ENCODE peak calls at places on chromosome 15, in eight cellular contexts. A is fibroblast of lung; T is GM04504; Q is activated CD4-positive, CD25-positive, alpha-beta regulatory T cell treated with anti-CD3 and anti-CD28 coated beads, Interleukin-2, amount 50 U/mL, for 72 hours; E is AML-193; R is myocyte; K is CD4-positive, alpha-beta T cell; X is fibroblast of gingiva. W is an unnamed sample.

GRCh38 chr15:67715166-67715565 is 110.1 kb upstream of the SKOR1 start:
- DNase-seq in K (no peak), A (peak; percentile 48), T (no peak), R (peak; percentile 82), X (no peak), Q (no peak), E (no peak), W (no peak)

GRCh38 chr15:37045241-37045640 is 55.1 kb downstream of the MEIS2 start:
- DNase-seq in E (no peak), X (no peak), R (no peak), Q (no peak), K (no peak), A (no peak), T (no peak), W (no peak)

GRCh38 chr15:61748529-61748928 is 311.7 kb downstream of the VPS13C start:
- DNase-seq in T (peak; percentile 4), E (no peak), X (peak; percentile 86), A (peak; percentile 25), R (no peak), K (no peak), Q (no peak), W (no peak)

GRCh38 chr15:89822030-89822429 is 7.4 kb upstream of the ANPEP start:
- DNase-seq in T (no peak), R (peak; percentile 62), Q (no peak), E (no peak), X (no peak), A (no peak), K (no peak), W (no peak)

GRCh38 chr15:68552773-68553172 is 26.0 kb upstream of the CORO2B start:
- DNase-seq in R (peak; percentile 11), E (no peak), A (no peak), T (no peak), K (no peak), Q (no peak), X (no peak), W (no peak)

GRCh38 chr15:49242820-49243219 is 72.8 kb downstream of the GALK2 start:
- DNase-seq in E (no peak), Q (no peak), R (peak; percentile 95), X (peak; percentile 77), K (no peak), T (peak; percentile 66), A (peak; percentile 96), W (peak; percentile 60)

GRCh38 chr15:85527907-85528306 is 147.5 kb downstream of the AKAP13 start:
- DNase-seq in Q (no peak), R (peak; percentile 24), K (no peak), X (peak; percentile 89), E (no peak), T (peak; percentile 83), A (peak; percentile 89), W (no peak)

GRCh38 chr15:82858932-82859331 is 49.5 kb downstream of the WHAMM start:
- DNase-seq in K (no peak), E (no peak), A (no peak), X (no peak), R (no peak), T (no peak), Q (no peak), W (no peak)

GRCh38 chr15:53536479-53537120 is 222.9 kb downstream of the WDR72 start:
- DNase-seq in A (no peak), T (no peak), X (no peak), K (no peak), R (no peak), Q (no peak), E (no peak), W (no peak)

GRCh38 chr15:92025717-92026270 is 172.3 kb downstream of the SLCO3A1 start:
- DNase-seq in R (no peak), K (no peak), T (no peak), A (no peak), E (no peak), X (no peak), Q (no peak), W (no peak)

GRCh38 chr15:60575995-60576394 is 97.1 kb upstream of the ICE2 start:
- DNase-seq in X (peak; percentile 26), T (no peak), R (no peak), E (no peak), K (no peak), Q (no peak), A (peak; percentile 41), W (no peak)

GRCh38 chr15:70379938-70380337 is 282.2 kb upstream of the TLE3 start:
- DNase-seq in E (no peak), Q (no peak), T (no peak), K (no peak), A (no peak), R (no peak), X (no peak), W (no peak)

GRCh38 chr15:67957435-67958139 is 96.5 kb upstream of the PIAS1 start:
- DNase-seq in E (no peak), T (no peak), Q (no peak), K (no peak), X (no peak), R (no peak), A (no peak), W (no peak)

GRCh38 chr15:66389098-66389858 is 2.6 kb downstream of the MAP2K1 start:
- DNase-seq in X (no peak), K (no peak), A (no peak), T (no peak), E (no peak), Q (no peak), R (peak; percentile 61), W (no peak)

GRCh38 chr15:95826831-95827230 is 503.7 kb upstream of the NR2F2 start:
- DNase-seq in X (no peak), T (no peak), R (no peak), Q (no peak), K (no peak), A (no peak), E (no peak), W (peak; percentile 7)

GRCh38 chr15:100601158-100601557 is 826 bp downstream of the LINS1 start:
- DNase-seq in T (no peak), X (no peak), Q (no peak), E (peak; percentile 28), R (no peak), K (peak; percentile 40), A (no peak), W (peak; percentile 74)

GRCh38 chr15:74789171-74789627 is 7.3 kb downstream of the CSK start:
- DNase-seq in Q (no peak), E (no peak), X (no peak), A (no peak), K (peak; percentile 46), T (no peak), R (no peak), W (no peak)

GRCh38 chr15:77591960-77592613 is 40.6 kb downstream of the LINGO1 start:
- DNase-seq in Q (no peak), A (no peak), X (no peak), K (no peak), R (no peak), E (no peak), T (no peak), W (no peak)

GRCh38 chr15:40282870-40283614 is at the start of gene ANKRD63:
- DNase-seq in K (peak; percentile 54), T (no peak), E (no peak), R (no peak), X (no peak), Q (no peak), A (no peak), W (peak; percentile 59)

W was measured in OCI-M1.